ENCODE peak calls at places on chromosomes 13 and 19, in six cellular contexts. One of them, this sample, is unnamed.
A peak's percentile ranks its signal among the peaks of the same experiment; 100 is the strongest.

GRCh38 chr19:33905937-33906577 is 109.4 kb downstream of the KCTD15 start:
- DNase-seq in AG09319: no peak
- DNase-seq in neural crest cell: peak; percentile 18
- DNase-seq in fibroblast of mammary gland: no peak
- DNase-seq in ascending aorta: no peak
- DNase-seq in CD4-positive, alpha-beta T cell: no peak
- DNase-seq in this sample: peak; percentile 59

GRCh38 chr19:6543866-6544347 is 13.1 kb downstream of the TNFSF9 start:
- DNase-seq in neural crest cell: no peak
- DNase-seq in CD4-positive, alpha-beta T cell: no peak
- DNase-seq in fibroblast of mammary gland: no peak
- DNase-seq in ascending aorta: no peak
- DNase-seq in AG09319: no peak
- DNase-seq in this sample: no peak

GRCh38 chr13:33123066-33123940 is 107.1 kb downstream of the KL start:
- DNase-seq in ascending aorta: peak; percentile 38
- DNase-seq in neural crest cell: no peak
- DNase-seq in CD4-positive, alpha-beta T cell: no peak
- DNase-seq in fibroblast of mammary gland: no peak
- DNase-seq in AG09319: no peak
- DNase-seq in this sample: no peak

GRCh38 chr19:31039151-31039550 is 310.1 kb downstream of the TSHZ3 start:
- DNase-seq in CD4-positive, alpha-beta T cell: no peak
- DNase-seq in fibroblast of mammary gland: peak; percentile 5
- DNase-seq in ascending aorta: no peak
- DNase-seq in neural crest cell: no peak
- DNase-seq in AG09319: no peak
- DNase-seq in this sample: no peak

GRCh38 chr13:71018544-71018943 is 848.5 kb downstream of the DACH1 start:
- DNase-seq in AG09319: no peak
- DNase-seq in CD4-positive, alpha-beta T cell: no peak
- DNase-seq in ascending aorta: no peak
- DNase-seq in neural crest cell: no peak
- DNase-seq in fibroblast of mammary gland: no peak
- DNase-seq in this sample: no peak

GRCh38 chr19:3554254-3555083 is 2.9 kb downstream of the MFSD12 start:
- DNase-seq in fibroblast of mammary gland: no peak
- DNase-seq in CD4-positive, alpha-beta T cell: no peak
- DNase-seq in ascending aorta: no peak
- DNase-seq in neural crest cell: no peak
- DNase-seq in AG09319: no peak
- DNase-seq in this sample: no peak

GRCh38 chr13:111480976-111481375 is 160.5 kb downstream of the TEX29 start:
- DNase-seq in CD4-positive, alpha-beta T cell: no peak
- DNase-seq in fibroblast of mammary gland: no peak
- DNase-seq in ascending aorta: no peak
- DNase-seq in AG09319: no peak
- DNase-seq in neural crest cell: no peak
- DNase-seq in this sample: no peak

GRCh38 chr19:31436121-31436776 is 87.0 kb upstream of the TSHZ3 start:
- DNase-seq in ascending aorta: no peak
- DNase-seq in AG09319: no peak
- DNase-seq in fibroblast of mammary gland: peak; percentile 38
- DNase-seq in CD4-positive, alpha-beta T cell: no peak
- DNase-seq in neural crest cell: no peak
- DNase-seq in this sample: no peak

GRCh38 chr19:8654591-8655339 is 24.3 kb downstream of the NFILZ start:
- DNase-seq in AG09319: no peak
- DNase-seq in ascending aorta: no peak
- DNase-seq in CD4-positive, alpha-beta T cell: peak; percentile 74
- DNase-seq in fibroblast of mammary gland: peak; percentile 36
- DNase-seq in neural crest cell: peak; percentile 68
- DNase-seq in this sample: peak; percentile 84

GRCh38 chr13:42970824-42971669 is 21.0 kb downstream of the EPSTI1 start:
- DNase-seq in fibroblast of mammary gland: peak; percentile 62
- DNase-seq in neural crest cell: peak; percentile 15
- DNase-seq in ascending aorta: no peak
- DNase-seq in CD4-positive, alpha-beta T cell: no peak
- DNase-seq in AG09319: no peak
- DNase-seq in this sample: no peak

GRCh38 chr13:45994752-45995151 is 57.8 kb downstream of the ZC3H13 start:
- DNase-seq in CD4-positive, alpha-beta T cell: no peak
- DNase-seq in neural crest cell: no peak
- DNase-seq in ascending aorta: no peak
- DNase-seq in fibroblast of mammary gland: no peak
- DNase-seq in AG09319: no peak
- DNase-seq in this sample: no peak

GRCh38 chr19:2986951-2987491 is 9.7 kb downstream of the TLE6 start:
- DNase-seq in ascending aorta: no peak
- DNase-seq in neural crest cell: peak; percentile 69
- DNase-seq in CD4-positive, alpha-beta T cell: no peak
- DNase-seq in fibroblast of mammary gland: no peak
- DNase-seq in AG09319: no peak
- DNase-seq in this sample: no peak

GRCh38 chr13:90185734-90186133 is 1161.8 kb upstream of the MIR17HG start:
- DNase-seq in neural crest cell: no peak
- DNase-seq in fibroblast of mammary gland: no peak
- DNase-seq in CD4-positive, alpha-beta T cell: no peak
- DNase-seq in ascending aorta: no peak
- DNase-seq in AG09319: no peak
- DNase-seq in this sample: no peak

GRCh38 chr19:51064534-51065220 is at the start of gene KLK13:
- DNase-seq in ascending aorta: no peak
- DNase-seq in AG09319: no peak
- DNase-seq in neural crest cell: no peak
- DNase-seq in CD4-positive, alpha-beta T cell: no peak
- DNase-seq in fibroblast of mammary gland: peak; percentile 25
- DNase-seq in this sample: no peak

GRCh38 chr19:40798997-40799557 is at the start of gene EGLN2:
- DNase-seq in ascending aorta: no peak
- DNase-seq in AG09319: no peak
- DNase-seq in neural crest cell: no peak
- DNase-seq in CD4-positive, alpha-beta T cell: no peak
- DNase-seq in fibroblast of mammary gland: no peak
- DNase-seq in this sample: no peak

GRCh38 chr19:40800339-40800996 is 1.5 kb downstream of the EGLN2 start:
- DNase-seq in CD4-positive, alpha-beta T cell: no peak
- DNase-seq in fibroblast of mammary gland: no peak
- DNase-seq in ascending aorta: no peak
- DNase-seq in AG09319: no peak
- DNase-seq in neural crest cell: no peak
- DNase-seq in this sample: no peak

GRCh38 chr19:40798223-40798996 is 581 bp upstream of the EGLN2 start:
- DNase-seq in fibroblast of mammary gland: peak; percentile 99
- DNase-seq in AG09319: peak; percentile 99
- DNase-seq in CD4-positive, alpha-beta T cell: peak; percentile 100
- DNase-seq in ascending aorta: peak; percentile 100
- DNase-seq in neural crest cell: peak; percentile 100
- DNase-seq in this sample: peak; percentile 100

GRCh38 chr19:40800997-40801377 is 2.0 kb downstream of the EGLN2 start:
- DNase-seq in ascending aorta: no peak
- DNase-seq in neural crest cell: no peak
- DNase-seq in fibroblast of mammary gland: no peak
- DNase-seq in AG09319: no peak
- DNase-seq in CD4-positive, alpha-beta T cell: no peak
- DNase-seq in this sample: no peak

DNA sequence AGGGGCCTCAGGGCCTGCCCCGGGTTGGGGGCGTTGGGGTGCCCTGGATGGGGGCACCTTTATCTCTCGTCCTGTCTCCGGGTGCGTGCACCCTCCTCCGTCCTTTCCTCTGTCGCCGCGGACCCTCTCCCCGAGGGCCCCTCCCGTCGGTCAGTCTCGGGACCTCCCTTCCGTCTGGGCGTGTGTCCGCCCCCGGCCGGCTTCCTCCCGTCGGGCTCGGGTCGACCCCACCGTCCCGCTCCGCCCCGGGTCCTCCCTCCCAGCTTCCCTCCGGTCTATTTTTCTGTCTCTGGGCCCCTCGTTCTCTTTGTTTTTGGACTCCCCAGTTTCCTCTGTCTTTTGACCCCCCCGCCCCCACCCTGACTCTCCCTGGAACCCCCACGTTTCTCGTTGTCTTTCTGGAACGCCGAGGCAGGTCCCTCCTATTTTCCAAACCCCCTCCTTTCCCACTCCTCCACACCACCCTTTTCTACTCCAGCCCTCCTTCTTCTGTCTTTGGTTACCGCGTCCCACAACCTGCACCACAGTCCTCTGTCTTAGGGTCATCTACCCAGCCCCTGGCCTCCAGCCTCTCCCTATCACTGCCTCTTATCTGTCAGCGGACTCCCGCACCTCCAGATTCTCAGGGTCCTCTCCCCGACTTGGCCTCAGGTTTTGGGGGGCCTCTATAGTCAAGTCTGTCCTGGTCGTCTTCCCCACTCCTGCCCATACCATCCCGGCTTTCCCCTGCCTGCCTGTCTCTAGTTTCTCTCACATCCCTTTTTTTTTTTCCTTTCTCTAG is 757 bp downstream of the EGLN2 start:
- DNase-seq in CD4-positive, alpha-beta T cell: peak; percentile 39
- DNase-seq in fibroblast of mammary gland: no peak
- DNase-seq in ascending aorta: no peak
- DNase-seq in AG09319: no peak
- DNase-seq in neural crest cell: peak; percentile 33
- DNase-seq in this sample: no peak
- TF ChIP-seq CTCF in CD4-positive, alpha-beta T cell: no peak
- TF ChIP-seq CTCF in fibroblast of mammary gland: no peak
- TF ChIP-seq CTCF in ascending aorta: no peak
- TF ChIP-seq CTCF in AG09319: no peak
- TF ChIP-seq CTCF in neural crest cell: no peak
- TF ChIP-seq CTCF in this sample: no peak

DNA sequence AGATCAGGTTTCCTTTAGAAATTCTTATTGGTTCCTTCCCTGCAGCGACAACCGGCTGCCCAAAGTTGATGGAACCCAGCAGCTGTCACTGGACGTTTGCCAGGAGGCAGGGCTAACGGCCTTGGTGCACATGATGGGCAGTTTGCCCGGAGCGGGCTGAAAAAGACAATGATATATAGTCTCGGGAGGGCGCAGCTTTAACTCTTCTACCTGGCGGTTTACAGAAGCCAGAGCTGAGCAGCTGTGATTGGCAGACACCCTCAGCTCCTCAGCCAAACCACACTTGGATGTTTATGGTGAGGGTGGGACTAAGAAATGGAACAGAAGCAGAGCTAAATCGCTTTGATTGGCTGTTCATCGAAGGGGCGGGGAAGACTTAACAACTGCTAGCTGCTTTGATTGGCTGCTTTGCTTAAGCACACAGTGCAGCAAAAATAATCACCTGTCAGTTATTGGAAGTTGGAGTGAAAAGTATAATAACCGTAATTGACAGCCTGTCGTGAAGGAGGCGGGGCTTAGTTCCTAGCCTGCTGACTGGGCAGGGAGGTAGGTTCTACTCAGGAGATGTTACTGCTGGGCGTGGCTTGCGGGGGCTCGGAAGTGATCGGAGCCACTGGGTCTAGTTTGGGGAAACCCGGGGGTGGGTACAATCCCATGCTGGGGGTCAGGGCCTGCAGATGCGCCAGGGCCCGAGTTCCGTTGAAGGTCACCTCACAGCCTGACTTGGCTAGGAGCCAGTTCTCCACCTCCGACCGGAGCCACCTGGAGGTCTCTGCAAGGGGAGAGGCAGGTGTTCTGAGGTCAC is 7.5 kb downstream of the EMP3 start:
- DNase-seq in fibroblast of mammary gland: peak; percentile 99
- DNase-seq in ascending aorta: peak; percentile 85
- DNase-seq in AG09319: peak; percentile 85
- DNase-seq in CD4-positive, alpha-beta T cell: peak; percentile 91
- DNase-seq in neural crest cell: peak; percentile 50
- DNase-seq in this sample: peak; percentile 96
- TF ChIP-seq CTCF in fibroblast of mammary gland: no peak
- TF ChIP-seq CTCF in ascending aorta: no peak
- TF ChIP-seq CTCF in AG09319: no peak
- TF ChIP-seq CTCF in CD4-positive, alpha-beta T cell: no peak
- TF ChIP-seq CTCF in neural crest cell: no peak
- TF ChIP-seq CTCF in this sample: no peak

GRCh38 chr19:12801466-12802266 is at the start of the genes PRDX2 and THSD8:
- DNase-seq in AG09319: no peak
- DNase-seq in ascending aorta: no peak
- DNase-seq in neural crest cell: peak; percentile 77
- DNase-seq in CD4-positive, alpha-beta T cell: peak; percentile 83
- DNase-seq in fibroblast of mammary gland: peak; percentile 56
- DNase-seq in this sample: peak; percentile 84
- TF ChIP-seq CTCF in AG09319: no peak
- TF ChIP-seq CTCF in ascending aorta: peak; percentile 21
- TF ChIP-seq CTCF in neural crest cell: no peak
- TF ChIP-seq CTCF in CD4-positive, alpha-beta T cell: no peak
- TF ChIP-seq CTCF in fibroblast of mammary gland: no peak
- TF ChIP-seq CTCF in this sample: no peak

DNA sequence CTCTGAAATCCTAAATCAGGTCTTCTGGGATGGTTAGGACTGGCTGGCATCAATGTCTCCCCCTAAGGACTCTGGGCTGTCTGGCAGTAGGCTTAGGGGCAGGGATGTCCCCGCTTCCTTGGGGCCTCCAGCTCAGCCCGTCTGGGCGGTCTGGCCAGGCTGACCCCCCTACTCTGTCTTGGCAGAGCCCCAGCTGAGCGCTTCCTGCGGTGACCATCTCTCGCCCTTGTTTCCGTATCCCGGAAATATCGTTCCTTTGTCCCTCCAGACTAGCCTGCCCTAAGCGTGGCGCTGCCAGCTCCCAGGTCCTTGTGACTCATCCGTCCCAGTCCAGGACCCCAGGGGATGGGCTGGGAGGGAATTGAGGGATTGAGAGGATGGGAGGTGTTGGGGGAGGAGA is 11.3 kb downstream of the GTPBP3 start:
- DNase-seq in AG09319: no peak
- DNase-seq in neural crest cell: no peak
- DNase-seq in ascending aorta: peak; percentile 40
- DNase-seq in fibroblast of mammary gland: peak; percentile 67
- DNase-seq in CD4-positive, alpha-beta T cell: no peak
- DNase-seq in this sample: no peak
- TF ChIP-seq CTCF in AG09319: no peak
- TF ChIP-seq CTCF in neural crest cell: no peak
- TF ChIP-seq CTCF in ascending aorta: no peak
- TF ChIP-seq CTCF in fibroblast of mammary gland: no peak
- TF ChIP-seq CTCF in CD4-positive, alpha-beta T cell: no peak
- TF ChIP-seq CTCF in this sample: no peak

DNA sequence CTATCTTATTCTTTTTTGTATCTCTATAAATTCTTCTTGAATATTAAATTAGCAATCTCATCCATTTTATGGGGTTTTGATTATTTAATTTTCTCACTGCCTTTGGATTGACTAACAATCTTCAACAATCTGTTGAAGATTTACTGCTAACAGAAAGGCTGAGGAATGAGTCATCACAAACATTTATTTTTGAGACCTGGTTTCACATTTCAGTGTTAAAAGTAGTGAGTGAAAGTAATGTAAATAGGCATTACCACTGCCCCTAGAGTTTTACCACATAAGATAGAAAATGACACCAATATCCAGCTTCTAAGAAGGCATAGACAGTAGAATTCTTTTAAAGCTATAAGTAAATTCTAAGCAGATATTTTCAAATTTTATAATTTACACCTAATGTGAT is 472.8 kb downstream of the OLFM4 start:
- DNase-seq in fibroblast of mammary gland: no peak
- DNase-seq in AG09319: no peak
- DNase-seq in CD4-positive, alpha-beta T cell: no peak
- DNase-seq in ascending aorta: no peak
- DNase-seq in neural crest cell: no peak
- DNase-seq in this sample: no peak
- TF ChIP-seq CTCF in fibroblast of mammary gland: no peak
- TF ChIP-seq CTCF in AG09319: no peak
- TF ChIP-seq CTCF in CD4-positive, alpha-beta T cell: no peak
- TF ChIP-seq CTCF in ascending aorta: no peak
- TF ChIP-seq CTCF in neural crest cell: no peak
- TF ChIP-seq CTCF in this sample: no peak

GRCh38 chr13:76016799-76017198 is 380.7 kb downstream of the LMO7 start:
- DNase-seq in AG09319: no peak
- DNase-seq in neural crest cell: no peak
- DNase-seq in ascending aorta: no peak
- DNase-seq in fibroblast of mammary gland: peak; percentile 53
- DNase-seq in CD4-positive, alpha-beta T cell: no peak
- DNase-seq in this sample: no peak
- TF ChIP-seq CTCF in AG09319: peak; percentile 26
- TF ChIP-seq CTCF in neural crest cell: peak; percentile 55
- TF ChIP-seq CTCF in ascending aorta: no peak
- TF ChIP-seq CTCF in fibroblast of mammary gland: peak; percentile 75
- TF ChIP-seq CTCF in CD4-positive, alpha-beta T cell: no peak
- TF ChIP-seq CTCF in this sample: no peak